ENCODE peak calls at places on chromosomes 13 and 19, in seven cellular contexts. L, M, U, E, W, N and Q are unnamed samples.

GRCh38 chr19:47283405-47284059 is 8.8 kb downstream of the INAFM1 start:
- DNase-seq in L (no peak), M (no peak), U (no peak), E (no peak), W (no peak), N (no peak), Q (no peak)

GRCh38 chr19:30686911-30687566 is 314.9 kb downstream of the ZNF536 start:
- DNase-seq in L (no peak), M (no peak), U (peak; percentile 62), E (no peak), W (no peak), N (no peak), Q (no peak)

GRCh38 chr19:55549500-55550320 is 4.4 kb upstream of the SBK3 start:
- DNase-seq in L (peak; percentile 92), M (peak; percentile 93), U (peak; percentile 83), E (peak; percentile 93), W (peak; percentile 88), N (peak; percentile 67), Q (no peak)

GRCh38 chr13:20814224-20814910 is 40.6 kb upstream of the EEF1AKMT1 start:
- DNase-seq in L (peak; percentile 95), M (peak; percentile 92), U (no peak), E (peak; percentile 96), W (no peak), N (no peak), Q (no peak)

GRCh38 chr13:94829201-94829600 is 116.9 kb upstream of the SOX21 start:
- DNase-seq in L (no peak), M (no peak), U (no peak), E (no peak), W (peak; percentile 52), N (no peak), Q (no peak)

GRCh38 chr13:107941345-107942029 is 273.8 kb downstream of the LIG4 start:
- DNase-seq in L (no peak), M (no peak), U (no peak), E (no peak), W (no peak), N (no peak), Q (no peak)

GRCh38 chr13:75050419-75051066 is 431.4 kb downstream of the TBC1D4 start:
- DNase-seq in L (peak; percentile 86), M (peak; percentile 84), U (no peak), E (peak; percentile 1), W (no peak), N (no peak), Q (no peak)

GRCh38 chr13:110155072-110155471 is 151.9 kb downstream of the COL4A1 start:
- DNase-seq in L (no peak), M (no peak), U (peak; percentile 95), E (no peak), W (no peak), N (peak; percentile 56), Q (no peak)

GRCh38 chr13:44540761-44541434 is 35.2 kb downstream of the TSC22D1 start:
- DNase-seq in L (no peak), M (no peak), U (no peak), E (no peak), W (no peak), N (no peak), Q (no peak)

GRCh38 chr19:4523306-4524110 is 5.2 kb upstream of the PLIN4 start:
- DNase-seq in L (peak; percentile 12), M (no peak), U (peak; percentile 88), E (peak; percentile 10), W (peak; percentile 37), N (peak; percentile 69), Q (no peak)

GRCh38 chr19:13705928-13706447 is 58.3 kb upstream of the MRI1 start:
- DNase-seq in L (no peak), M (no peak), U (no peak), E (no peak), W (no peak), N (no peak), Q (no peak)

GRCh38 chr13:29484796-29485195 is 110.7 kb downstream of the SLC7A1 start:
- DNase-seq in L (no peak), M (no peak), U (peak; percentile 24), E (no peak), W (no peak), N (no peak), Q (no peak)

GRCh38 chr13:96540656-96541055 is 450.7 kb downstream of the HS6ST3 start:
- DNase-seq in L (no peak), M (no peak), U (no peak), E (no peak), W (no peak), N (no peak), Q (no peak)

GRCh38 chr13:50687545-50687944 is 155.9 kb downstream of the DLEU7 start:
- DNase-seq in L (no peak), M (no peak), U (no peak), E (no peak), W (no peak), N (no peak), Q (no peak)

GRCh38 chr19:5949792-5950305 is 28.1 kb downstream of the RANBP3 start:
- DNase-seq in L (no peak), M (no peak), U (no peak), E (no peak), W (no peak), N (no peak), Q (no peak)

GRCh38 chr19:19530423-19530804 is 1.7 kb downstream of the YJEFN3 start:
- DNase-seq in L (no peak), M (no peak), U (peak; percentile 79), E (peak; percentile 36), W (no peak), N (no peak), Q (no peak)

GRCh38 chr19:55079400-55080038 is 3.9 kb downstream of the EPS8L1 start:
- DNase-seq in L (no peak), M (no peak), U (peak; percentile 41), E (no peak), W (no peak), N (no peak), Q (no peak)

GRCh38 chr19:41403181-41403970 is 5.8 kb downstream of the BCKDHA start:
- DNase-seq in L (no peak), M (no peak), U (no peak), E (no peak), W (no peak), N (no peak), Q (no peak)

GRCh38 chr13:39051157-39051556 is 12.9 kb downstream of the NHLRC3 start:
- DNase-seq in L (peak; percentile 25), M (peak; percentile 24), U (no peak), E (peak; percentile 50), W (peak; percentile 65), N (no peak), Q (no peak)

GRCh38 chr19:38939957-38940356 is 9.2 kb downstream of the MRPS12 start:
- DNase-seq in L (no peak), M (no peak), U (no peak), E (no peak), W (no peak), N (no peak), Q (no peak)

GRCh38 chr19:38944981-38945506 is 14.3 kb downstream of the MRPS12 start:
- DNase-seq in L (no peak), M (no peak), U (peak; percentile 73), E (no peak), W (no peak), N (no peak), Q (no peak)

GRCh38 chr19:38945562-38946228 is 15.0 kb downstream of the MRPS12 start:
- DNase-seq in L (no peak), M (no peak), U (peak; percentile 60), E (no peak), W (no peak), N (peak; percentile 42), Q (no peak)

GRCh38 chr19:38942471-38943181 is 11.9 kb downstream of the MRPS12 start:
- DNase-seq in L (no peak), M (no peak), U (no peak), E (no peak), W (no peak), N (no peak), Q (no peak)

DNA sequence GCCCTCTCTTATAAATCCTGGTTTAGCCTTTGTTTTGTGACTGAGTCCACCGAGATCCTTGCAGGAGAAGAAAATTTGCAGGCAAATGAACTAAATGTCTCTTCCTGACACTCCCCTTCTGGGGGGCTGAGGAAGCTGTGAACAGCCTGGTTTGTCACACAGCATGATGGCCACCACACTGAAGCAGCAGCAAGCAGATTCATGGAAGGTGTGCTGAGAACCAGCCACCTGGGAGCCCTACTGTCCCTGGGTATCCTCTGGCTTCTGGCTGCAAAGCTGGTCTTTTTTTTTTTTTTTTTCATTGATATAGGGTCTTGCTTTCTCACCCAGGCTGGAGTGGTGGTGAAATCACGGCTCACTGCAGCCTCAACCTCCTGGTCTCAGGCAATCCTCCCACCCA is 11.2 kb downstream of the MRPS12 start:
- DNase-seq in L (no peak), M (no peak), U (no peak), E (no peak), W (no peak), N (no peak), Q (no peak)
- H3K9ac ChIP-seq in L (no peak overlapping the region), M (no peak overlapping the region), U (no peak overlapping the region), E (no peak overlapping the region), W (no peak overlapping the region), N (no peak overlapping the region), Q (no peak overlapping the region)

GRCh38 chr19:48720613-48721296 is 1.2 kb upstream of the MAMSTR start:
- DNase-seq in L (peak; percentile 99), M (peak; percentile 98), U (peak; percentile 100), E (peak; percentile 99), W (peak; percentile 100), N (peak; percentile 99), Q (no peak)
- H3K27ac ChIP-seq in L (peak overlapping the region; percentile 88), M (peak overlapping the region; percentile 90), U (peak overlapping the region; percentile 81), E (peak overlapping the region; percentile 74), W (no peak overlapping the region), N (no peak overlapping the region), Q (peak overlapping the region; percentile 63)

GRCh38 chr13:59326717-59327116 is 837.0 kb downstream of the DIAPH3 start:
- DNase-seq in L (no peak), M (no peak), U (no peak), E (no peak), W (no peak), N (no peak), Q (no peak)
- TF ChIP-seq CTCF in L (no peak), M (no peak), U (no peak), E (no peak), W (no peak), N (no peak), Q (no peak)

GRCh38 chr13:80444240-80445015 is 103.5 kb upstream of the SPRY2 start:
- DNase-seq in L (no peak), M (no peak), U (no peak), E (no peak), W (no peak), N (no peak), Q (no peak)

GRCh38 chr13:80452279-80452678 is 111.4 kb upstream of the SPRY2 start:
- DNase-seq in L (no peak), M (no peak), U (no peak), E (no peak), W (no peak), N (no peak), Q (no peak)

GRCh38 chr13:80454245-80454644 is 113.3 kb upstream of the SPRY2 start:
- DNase-seq in L (peak; percentile 70), M (peak; percentile 65), U (no peak), E (peak; percentile 1), W (no peak), N (no peak), Q (no peak)

GRCh38 chr13:80447747-80448146 is 106.8 kb upstream of the SPRY2 start:
- DNase-seq in L (no peak), M (no peak), U (no peak), E (no peak), W (no peak), N (no peak), Q (no peak)

DNA sequence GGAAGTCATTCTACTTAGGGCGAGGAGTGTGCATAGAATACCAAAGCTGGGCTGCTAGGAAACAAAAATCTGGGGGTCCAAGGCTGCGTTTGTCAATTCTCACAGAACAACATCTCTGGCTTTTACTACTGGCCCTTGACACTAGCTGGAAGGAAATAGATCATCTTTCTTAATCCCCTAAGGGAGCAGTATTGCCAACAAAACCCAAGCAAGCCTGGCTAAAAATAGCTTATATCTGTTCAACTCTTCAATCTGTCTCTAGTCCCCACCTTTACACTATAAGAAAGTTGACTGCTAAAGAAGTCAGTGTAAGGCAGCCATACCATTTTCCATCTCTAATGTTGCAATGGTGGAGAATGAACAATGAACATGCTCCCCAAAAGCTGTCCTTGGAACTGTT is 107.8 kb upstream of the SPRY2 start:
- DNase-seq in L (no peak), M (no peak), U (no peak), E (no peak), W (no peak), N (no peak), Q (no peak)
- H3K9ac ChIP-seq in L (no peak overlapping the region), M (no peak overlapping the region), U (no peak overlapping the region), E (no peak overlapping the region), W (no peak overlapping the region), N (no peak overlapping the region), Q (no peak overlapping the region)